ENCODE peak calls at places on chromosomes 6 and 20, in six cellular contexts. A is IMR-90, B is neuronal stem cell, T is H9, I is H1, Y is trophoblast cell. D is an unnamed sample.

GRCh38 chr20:58011106-58011946 is 217.1 kb downstream of the ANKRD60 start:
- DNase-seq in A (no peak), B (no peak), T (peak), I (no peak), Y (no peak), D (no peak)

GRCh38 chr6:109451376-109451775 is 4.2 kb downstream of the MICAL1 start:
- DNase-seq in A (no peak), B (no peak), T (no peak), I (no peak), Y (no peak), D (no peak)

GRCh38 chr6:21593927-21594421 is 423 bp downstream of the SOX4 start:
- DNase-seq in A (peak), B (no peak), T (no peak), I (no peak), Y (peak), D (no peak)

GRCh38 chr6:138504764-138505689 is 5.7 kb upstream of the NHSL1 start:
- DNase-seq in A (no peak), B (no peak), T (no peak), I (no peak), Y (no peak), D (no peak)

GRCh38 chr6:118770112-118770788 is 118.9 kb upstream of the CEP85L start:
- DNase-seq in A (no peak), B (no peak), T (no peak), I (no peak), Y (no peak), D (no peak)

GRCh38 chr6:150664091-150664490 is 64.4 kb downstream of the PLEKHG1 start:
- DNase-seq in A (no peak), B (no peak), T (no peak), I (no peak), Y (no peak), D (no peak)

GRCh38 chr20:32534661-32535240 is 50.4 kb downstream of the NOL4L start:
- DNase-seq in A (no peak), B (no peak), T (peak), I (no peak), Y (no peak), D (no peak)

GRCh38 chr6:31094389-31094881 is 17.9 kb downstream of the C6orf15 start:
- DNase-seq in A (no peak), B (no peak), T (no peak), I (no peak), Y (no peak), D (no peak)

GRCh38 chr20:59360934-59361333 is 60.5 kb downstream of the EDN3 start:
- DNase-seq in A (no peak), B (no peak), T (no peak), I (no peak), Y (no peak), D (no peak)

GRCh38 chr6:83853968-83854501 is 875 bp downstream of the RIPPLY2 start:
- DNase-seq in A (no peak), B (no peak), T (peak), I (no peak), Y (no peak), D (no peak)

GRCh38 chr6:53312355-53312754 is 36.4 kb downstream of the ELOVL5 start:
- DNase-seq in A (no peak), B (no peak), T (no peak), I (no peak), Y (no peak), D (no peak)

GRCh38 chr6:114085206-114085605 is 114.3 kb upstream of the HDAC2 start:
- DNase-seq in A (peak), B (no peak), T (no peak), I (no peak), Y (no peak), D (no peak)

GRCh38 chr6:147695819-147696218 is 187.3 kb downstream of the SAMD5 start:
- DNase-seq in A (no peak), B (no peak), T (no peak), I (no peak), Y (no peak), D (no peak)

GRCh38 chr20:33277471-33278441 is 5.3 kb upstream of the BPIFB1 start:
- DNase-seq in A (no peak), B (no peak), T (no peak), I (no peak), Y (peak), D (no peak)

GRCh38 chr20:40493071-40493470 is 196.0 kb downstream of the MAFB start:
- DNase-seq in A (peak), B (no peak), T (no peak), I (no peak), Y (no peak), D (peak)

GRCh38 chr20:63973160-63973479 is 3.4 kb upstream of the ZNF512B start:
- DNase-seq in A (no peak), B (no peak), T (no peak), I (no peak), Y (no peak), D (no peak)

GRCh38 chr6:34414999-34415858 is 10.6 kb downstream of the RPS10 start:
- DNase-seq in A (peak), B (no peak), T (no peak), I (no peak), Y (no peak), D (peak)

GRCh38 chr20:39190666-39191570 is 228.8 kb downstream of the DHX35 start:
- DNase-seq in A (peak), B (no peak), T (no peak), I (peak), Y (no peak), D (no peak)

GRCh38 chr6:125728739-125729138 is 20.7 kb upstream of the HEY2 start:
- DNase-seq in A (no peak), B (no peak), T (no peak), I (no peak), Y (no peak), D (peak)

GRCh38 chr20:45282700-45283528 is 23.7 kb upstream of the RBPJL start:
- DNase-seq in A (no peak), B (no peak), T (no peak), I (no peak), Y (no peak), D (no peak)

GRCh38 chr6:145235207-145235606 is 500.1 kb downstream of the EPM2A start:
- DNase-seq in A (peak), B (no peak), T (no peak), I (no peak), Y (no peak), D (no peak)

GRCh38 chr6:104284872-104285271 is 574.8 kb downstream of the HACE1 start:
- DNase-seq in A (no peak), B (no peak), T (no peak), I (no peak), Y (no peak), D (no peak)

GRCh38 chr6:143158113-143158581 is 97.5 kb downstream of the AIG1 start:
- DNase-seq in A (peak), B (no peak), T (no peak), I (no peak), Y (no peak), D (peak)

GRCh38 chr20:59006167-59006863 is 739 bp downstream of the CTSZ start:
- DNase-seq in A (no peak), B (no peak), T (no peak), I (no peak), Y (no peak), D (no peak)

GRCh38 chr6:36349240-36349639 is 12.6 kb upstream of the BNIP5 start:
- DNase-seq in A (no peak), B (no peak), T (no peak), I (no peak), Y (no peak), D (no peak)

GRCh38 chr6:158706369-158706982 is 56.6 kb downstream of the SYTL3 start:
- DNase-seq in A (peak), B (no peak), T (peak), I (no peak), Y (no peak), D (peak)

GRCh38 chr20:63698739-63699465 is 2.5 kb downstream of the TNFRSF6B start:
- DNase-seq in A (peak), B (no peak), T (peak), I (no peak), Y (peak), D (peak)

GRCh38 chr6:118890997-118891790 is 2.8 kb upstream of the ASF1A start:
- DNase-seq in A (no peak), B (no peak), T (no peak), I (no peak), Y (no peak), D (no peak)

GRCh38 chr6:82337688-82338257 is 25.8 kb upstream of the TPBG start:
- DNase-seq in A (no peak), B (no peak), T (no peak), I (no peak), Y (no peak), D (no peak)

GRCh38 chr20:53711333-53712211 is 117.9 kb upstream of the ZNF217 start:
- DNase-seq in A (no peak), B (no peak), T (no peak), I (no peak), Y (peak), D (no peak)

GRCh38 chr20:59812286-59813125 is 120.9 kb downstream of the SYCP2 start:
- DNase-seq in A (no peak), B (no peak), T (peak), I (no peak), Y (no peak), D (no peak)

DNA sequence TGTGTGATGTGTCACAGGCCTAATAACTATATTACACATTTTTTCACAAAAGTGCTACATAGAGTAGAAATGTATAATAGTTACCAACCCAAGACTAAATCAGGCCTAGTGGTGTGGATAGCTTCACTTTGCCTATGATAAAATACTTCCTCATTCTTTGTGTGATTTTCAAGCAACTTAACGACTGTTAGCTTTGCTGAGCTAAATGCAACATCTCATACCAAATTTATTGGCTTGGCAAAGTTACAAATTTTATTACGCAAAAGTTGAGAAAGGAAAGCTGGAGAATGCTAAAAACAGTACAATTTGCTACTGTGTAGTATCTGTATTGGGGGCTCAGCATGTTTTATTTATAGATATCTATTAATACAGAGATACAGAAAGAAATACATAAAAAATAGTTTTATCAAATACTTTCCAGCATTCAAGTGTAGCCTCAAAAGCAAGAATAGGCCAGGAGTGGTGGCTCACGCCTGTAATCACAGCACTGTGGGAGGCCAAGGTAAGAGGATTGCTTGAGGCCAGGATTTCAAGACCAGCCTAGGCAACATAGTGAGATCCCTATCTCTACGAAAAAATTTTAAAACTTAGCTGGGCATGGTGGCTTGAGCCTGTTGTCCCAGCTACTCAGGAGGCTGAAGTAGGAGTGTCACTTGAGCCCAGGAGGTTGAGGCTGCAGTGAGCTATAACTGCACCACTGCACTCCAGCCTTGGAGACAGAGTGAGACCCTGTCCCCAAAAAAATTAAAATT is 3.6 kb upstream of the EDN1 start:
- DNase-seq in A (peak), B (no peak), T (no peak), I (no peak), Y (peak), D (peak)
- H3K4me2 ChIP-seq in A (no peak), B (no peak), T (no peak), I (no peak), Y (no peak), D (no peak)

GRCh38 chr6:11206576-11206975 is 25.9 kb downstream of the NEDD9 start:
- DNase-seq in A (no peak), B (no peak), T (no peak), I (no peak), Y (no peak), D (no peak)

GRCh38 chr6:11202513-11203305 is 29.8 kb downstream of the NEDD9 start:
- DNase-seq in A (peak), B (peak), T (peak), I (no peak), Y (no peak), D (peak)

GRCh38 chr6:11203306-11204009 is 29.0 kb downstream of the NEDD9 start:
- DNase-seq in A (no peak), B (no peak), T (no peak), I (no peak), Y (no peak), D (no peak)

GRCh38 chr6:11205721-11206120 is 26.7 kb downstream of the NEDD9 start:
- DNase-seq in A (no peak), B (no peak), T (no peak), I (no peak), Y (peak), D (no peak)

DNA sequence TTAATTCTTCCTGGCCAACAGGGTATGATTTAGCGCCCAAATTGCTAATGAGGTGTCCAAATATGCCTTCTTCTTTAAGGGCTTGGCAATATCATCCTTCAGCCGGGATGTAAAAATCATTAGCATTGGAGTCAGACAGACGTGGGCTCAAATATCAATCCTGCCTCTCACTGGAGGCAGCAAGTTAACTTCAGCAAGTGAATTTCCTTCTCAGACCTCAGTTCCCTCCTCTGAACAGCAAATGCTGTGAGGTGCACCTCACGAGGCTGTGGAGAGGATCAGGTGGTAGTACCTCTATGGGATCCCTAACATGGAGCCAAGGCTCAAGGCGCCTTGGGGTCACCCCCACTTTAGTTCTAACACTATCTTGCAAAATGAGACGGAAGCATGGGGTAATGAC is 27.5 kb downstream of the NEDD9 start:
- DNase-seq in A (no peak), B (no peak), T (no peak), I (no peak), Y (no peak), D (no peak)
- H4K91ac ChIP-seq in A (peak), B (no peak), T (no peak), I (no peak), Y (peak), D (no peak)

GRCh38 chr6:128131036-128131435 is 230.2 kb upstream of the THEMIS start:
- DNase-seq in A (no peak), B (no peak), T (no peak), I (no peak), Y (no peak), D (no peak)
- H3K4me2 ChIP-seq in A (peak), B (no peak), T (no peak), I (no peak), Y (no peak), D (no peak)

GRCh38 chr6:7314414-7314813 is 1.4 kb upstream of the SSR1 start:
- DNase-seq in A (no peak), B (no peak), T (no peak), I (no peak), Y (no peak), D (no peak)
- H4K91ac ChIP-seq in A (no peak), B (no peak), T (no peak), I (no peak), Y (peak), D (peak)

GRCh38 chr6:72657798-72658197 is 35.9 kb downstream of the KCNQ5 start:
- DNase-seq in A (peak), B (no peak), T (no peak), I (no peak), Y (no peak), D (no peak)
- H3K4me2 ChIP-seq in A (no peak), B (no peak), T (no peak), I (no peak), Y (no peak), D (no peak)

GRCh38 chr6:98641929-98642328 is 192.4 kb upstream of the POU3F2 start:
- DNase-seq in A (no peak), B (peak), T (no peak), I (no peak), Y (no peak), D (no peak)

GRCh38 chr6:98634569-98634968 is 199.8 kb upstream of the POU3F2 start:
- DNase-seq in A (no peak), B (no peak), T (peak), I (peak), Y (no peak), D (no peak)

GRCh38 chr6:98636941-98637340 is 197.4 kb upstream of the POU3F2 start:
- DNase-seq in A (no peak), B (no peak), T (no peak), I (no peak), Y (no peak), D (no peak)

GRCh38 chr6:98644063-98644462 is 190.3 kb upstream of the POU3F2 start:
- DNase-seq in A (no peak), B (no peak), T (no peak), I (no peak), Y (no peak), D (no peak)

GRCh38 chr6:98639236-98639635 is 195.1 kb upstream of the POU3F2 start:
- DNase-seq in A (no peak), B (no peak), T (no peak), I (no peak), Y (no peak), D (no peak)
- H4K91ac ChIP-seq in A (no peak), B (no peak), T (no peak), I (no peak), Y (no peak), D (no peak)

GRCh38 chr6:5497896-5498578 is 236.7 kb downstream of the FARS2 start:
- DNase-seq in A (peak), B (no peak), T (no peak), I (no peak), Y (no peak), D (peak)
- H3K4me2 ChIP-seq in A (peak), B (no peak), T (no peak), I (no peak), Y (no peak), D (peak)

DNA sequence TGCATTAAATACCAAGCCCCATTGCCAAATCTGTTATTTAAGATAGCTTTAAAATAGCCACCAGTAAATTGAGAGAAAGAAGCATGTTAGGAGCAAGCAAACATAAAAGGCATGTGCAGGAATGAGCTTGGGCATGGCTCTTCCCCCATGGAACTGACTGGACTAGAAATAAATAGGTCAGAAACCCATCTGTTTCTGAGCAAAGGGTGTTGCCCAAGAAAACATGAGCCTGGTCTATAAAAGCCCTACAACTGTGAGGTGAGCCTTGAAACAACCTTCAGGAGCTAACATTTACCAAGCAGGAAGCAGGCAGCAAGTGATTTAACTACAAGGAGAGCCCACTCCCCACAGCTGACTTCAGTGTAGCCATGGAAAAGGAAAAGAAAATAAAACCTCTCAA is 126.3 kb downstream of the C6orf118 start:
- DNase-seq in A (no peak), B (no peak), T (no peak), I (no peak), Y (no peak), D (no peak)
- H4K91ac ChIP-seq in A (no peak), B (no peak), T (no peak), I (no peak), Y (no peak), D (no peak)

DNA sequence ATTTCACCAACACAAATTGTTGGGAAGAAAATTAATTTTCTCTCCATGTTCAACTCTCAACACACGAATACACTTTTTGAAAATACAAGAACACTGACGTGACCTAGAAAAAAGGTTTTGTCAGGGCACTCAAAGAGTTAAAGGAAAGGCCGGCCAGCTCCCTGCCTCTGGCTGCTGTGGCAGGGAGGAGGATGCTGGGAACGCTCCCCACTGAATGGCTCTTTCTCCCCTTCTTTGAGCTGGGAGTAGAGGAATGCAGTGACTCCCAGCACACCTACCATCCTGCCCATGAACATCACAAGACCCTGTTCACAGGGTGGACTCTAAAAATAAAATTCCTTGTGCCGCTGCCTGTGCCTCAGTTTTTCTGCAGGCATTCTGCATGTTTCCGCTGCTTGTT is 47.0 kb downstream of the MAP3K5 start:
- DNase-seq in A (no peak), B (no peak), T (no peak), I (no peak), Y (no peak), D (no peak)
- H3K4me2 ChIP-seq in A (no peak), B (no peak), T (no peak), I (no peak), Y (no peak), D (no peak)

D was measured in mesenchymal stem cell.